ENCODE peak calls at places on chromosome 20, in six cellular contexts. U is left ventricle myocardium inferior, X is neural progenitor cell, N is HFF-Myc, D is nephron progenitor cell, I is mesothelial cell of epicardium. F is an unnamed sample.

GRCh38 chr20:63698739-63699465 is 2.5 kb downstream of the TNFRSF6B start:
- DNase-seq in I (no peak), D (no peak), N (peak; percentile 67), X (no peak), U (no peak), F (peak; percentile 34)

GRCh38 chr20:11556410-11556809 is 361.3 kb upstream of the BTBD3 start:
- DNase-seq in U (no peak), I (no peak), N (no peak), X (no peak), D (no peak), F (no peak)

GRCh38 chr20:53579581-53580375 is 13.9 kb downstream of the ZNF217 start:
- DNase-seq in I (no peak), U (no peak), N (no peak), X (no peak), D (no peak), F (no peak)

GRCh38 chr20:42775866-42776265 is 413.8 kb downstream of the PTPRT start:
- DNase-seq in N (no peak), U (no peak), I (no peak), D (no peak), X (no peak), F (no peak)

GRCh38 chr20:60695223-60695622 is 556.8 kb upstream of the CDH4 start:
- DNase-seq in X (no peak), N (peak; percentile 14), U (no peak), D (no peak), I (no peak), F (peak; percentile 84)

GRCh38 chr20:61569836-61570235 is 317.8 kb downstream of the CDH4 start:
- DNase-seq in U (no peak), D (peak; percentile 55), N (no peak), I (no peak), X (peak; percentile 69), F (no peak)

GRCh38 chr20:1941226-1941625 is 46.0 kb downstream of the SIRPA start:
- DNase-seq in D (no peak), U (no peak), N (no peak), X (no peak), I (no peak), F (no peak)

GRCh38 chr20:57991211-57991841 is 237.1 kb downstream of the ANKRD60 start:
- DNase-seq in I (no peak), D (no peak), N (peak; percentile 85), X (no peak), U (no peak), F (no peak)

GRCh38 chr20:35135867-35136586 is 11.1 kb downstream of the EDEM2 start:
- DNase-seq in D (no peak), I (no peak), U (peak; percentile 36), X (no peak), N (no peak), F (no peak)

GRCh38 chr20:5773589-5773988 is 23.4 kb downstream of the SHLD1 start:
- DNase-seq in N (no peak), X (no peak), D (no peak), U (no peak), I (no peak), F (no peak)

GRCh38 chr20:57003012-57003411 is 263.4 kb downstream of the BMP7 start:
- DNase-seq in D (no peak), N (no peak), X (no peak), U (no peak), I (no peak), F (no peak)

GRCh38 chr20:51678041-51678697 is 90.0 kb downstream of the ATP9A start:
- DNase-seq in D (peak; percentile 47), U (no peak), I (no peak), N (no peak), X (peak; percentile 87), F (no peak)

GRCh38 chr20:61587910-61588309 is 335.8 kb downstream of the CDH4 start:
- DNase-seq in N (no peak), X (no peak), I (no peak), D (no peak), U (no peak), F (no peak)

GRCh38 chr20:381581-382290 is 1.2 kb downstream of the TRIB3 start:
- DNase-seq in I (no peak), U (peak; percentile 66), X (peak; percentile 62), N (peak; percentile 32), D (peak; percentile 61), F (no peak)
- TF ChIP-seq CTCF in I (no peak), U (no peak), X (no peak), N (no peak), D (no peak), F (no peak)

DNA sequence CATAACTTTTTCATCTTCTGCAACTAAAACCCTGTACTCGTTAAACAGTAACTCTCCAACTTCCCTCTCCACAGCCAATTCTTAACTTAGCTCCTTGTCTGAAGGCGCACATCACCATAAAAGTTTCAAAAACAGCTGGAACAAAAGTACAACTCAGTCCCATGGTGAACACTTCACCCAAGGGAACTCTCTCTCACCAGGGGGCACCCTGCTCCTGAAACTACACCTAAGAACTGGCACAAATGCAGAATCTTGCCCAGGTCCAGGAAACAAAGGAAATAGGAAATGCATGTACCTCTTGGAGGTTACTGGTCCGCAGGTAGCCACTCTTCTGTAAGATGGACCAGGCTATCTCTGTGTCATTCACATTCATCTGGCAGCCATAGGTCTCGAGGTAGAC is 6.6 kb downstream of the CDK5RAP1 start:
- DNase-seq in D (no peak), I (no peak), N (no peak), X (no peak), U (no peak), F (no peak)
- TF ChIP-seq CTCF in D (no peak), I (no peak), N (peak; percentile 5), X (no peak), U (peak; percentile 28), F (peak; percentile 36)

DNA sequence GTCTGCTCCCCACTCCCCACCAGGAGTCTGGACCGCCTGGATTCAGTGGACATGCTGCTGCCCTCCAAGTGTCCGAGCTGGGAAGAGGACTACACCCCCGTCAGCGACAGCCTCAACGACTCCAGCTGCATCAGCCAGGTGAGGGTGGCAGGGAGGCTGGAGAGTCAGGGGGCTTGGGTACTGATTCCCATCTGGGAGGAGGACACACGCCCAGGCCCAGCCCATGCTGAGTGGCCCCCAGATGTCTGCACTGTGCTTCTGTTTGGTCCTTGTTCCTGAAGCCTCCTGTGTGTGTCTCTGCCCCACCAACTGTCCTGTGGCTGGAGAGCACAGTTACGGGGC is 101.6 kb upstream of the MYL9 start:
- DNase-seq in N (no peak), X (no peak), I (no peak), D (no peak), U (no peak), F (no peak)
- TF ChIP-seq CTCF in N (no peak), X (no peak), I (no peak), D (peak; percentile 12), U (peak; percentile 26), F (no peak)

DNA sequence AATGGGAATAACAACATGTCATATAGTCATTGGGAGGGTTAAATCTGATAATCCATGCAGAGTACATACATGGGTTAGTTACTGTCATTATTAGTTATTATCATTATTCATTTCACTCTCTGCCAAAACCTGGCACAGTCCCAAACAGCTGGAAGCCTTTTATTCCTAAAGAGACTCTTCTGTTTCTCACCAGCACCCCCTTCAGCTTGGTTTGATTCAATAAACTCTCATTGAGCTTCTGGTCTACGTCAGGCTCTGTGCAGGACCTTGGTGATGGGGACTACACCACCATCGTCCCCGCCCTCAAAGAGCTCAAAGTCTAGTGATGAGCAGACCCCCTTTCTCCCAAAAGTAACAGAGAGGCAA is 2.3 kb downstream of the KCNK15 start:
- DNase-seq in U (no peak), X (no peak), N (no peak), D (no peak), I (no peak), F (no peak)
- TF ChIP-seq CTCF in U (no peak), X (no peak), N (no peak), D (no peak), I (no peak), F (no peak)